ENCODE peak calls at places on chromosomes 3 and 15, in seven cellular contexts. O, G, M, I, U, Y and N are unnamed samples.

GRCh38 chr15:95247068-95247984 is 1016.0 kb downstream of the MCTP2 start:
- DNase-seq in I (peak; percentile 97), O (no peak), M (peak; percentile 98), G (no peak), U (peak; percentile 86), Y (peak; percentile 98), N (peak; percentile 95)

GRCh38 chr3:169147246-169148008 is 516.1 kb downstream of the MECOM start:
- DNase-seq in U (no peak), O (no peak), M (peak; percentile 75), I (peak; percentile 74), Y (peak; percentile 61), G (no peak), N (peak; percentile 86)

GRCh38 chr3:170055209-170055608 is 17.4 kb downstream of the GPR160 start:
- DNase-seq in I (peak; percentile 44), U (no peak), G (no peak), O (peak; percentile 81), M (peak; percentile 46), Y (peak; percentile 51), N (no peak)

GRCh38 chr15:23690450-23690852 is 3.3 kb upstream of the NDN start:
- DNase-seq in U (peak; percentile 49), M (peak; percentile 2), G (no peak), I (peak; percentile 9), Y (peak; percentile 61), O (no peak), N (peak; percentile 93)

GRCh38 chr3:182608876-182609275 is 184.4 kb upstream of the ATP11B start:
- DNase-seq in M (no peak), U (no peak), O (no peak), G (no peak), Y (no peak), I (no peak), N (no peak)

GRCh38 chr3:15064299-15064834 is 748 bp downstream of the MRPS25 start:
- DNase-seq in M (no peak), U (no peak), G (no peak), I (peak; percentile 45), Y (peak; percentile 25), O (no peak), N (peak; percentile 32)

GRCh38 chr15:77944002-77944867 is 133.3 kb downstream of the TBC1D2B start:
- DNase-seq in O (peak; percentile 36), I (peak; percentile 73), U (peak; percentile 16), G (peak; percentile 78), Y (peak; percentile 56), M (peak; percentile 72), N (peak; percentile 77)

GRCh38 chr3:107429330-107430181 is 52.3 kb downstream of the CCDC54 start:
- DNase-seq in Y (peak; percentile 87), O (no peak), G (peak; percentile 18), M (peak; percentile 75), U (peak; percentile 70), I (peak; percentile 91), N (peak; percentile 93)

GRCh38 chr15:89442671-89443307 is 53.6 kb downstream of the RHCG start:
- DNase-seq in Y (peak; percentile 8), O (no peak), I (peak; percentile 57), G (no peak), U (no peak), M (no peak), N (peak; percentile 31)

GRCh38 chr15:89385596-89386242 is 51.1 kb upstream of the POLG start:
- DNase-seq in I (no peak), O (no peak), U (no peak), M (peak; percentile 83), G (no peak), Y (no peak), N (no peak)

GRCh38 chr3:5218815-5219214 is 31.3 kb downstream of the EDEM1 start:
- DNase-seq in I (no peak), Y (no peak), M (no peak), U (no peak), G (no peak), O (no peak), N (peak; percentile 10)

GRCh38 chr3:33687406-33688010 is 30.5 kb downstream of the CLASP2 start:
- DNase-seq in U (no peak), I (peak; percentile 69), O (no peak), M (peak; percentile 63), G (no peak), Y (peak; percentile 55), N (peak; percentile 53)

GRCh38 chr3:42052132-42052866 is 38.9 kb upstream of the TRAK1 start:
- DNase-seq in Y (peak; percentile 88), M (peak; percentile 88), O (no peak), G (no peak), U (no peak), I (peak; percentile 91), N (peak; percentile 97)

GRCh38 chr3:186807231-186807630 is 949 bp upstream of the RFC4 start:
- DNase-seq in O (no peak), I (no peak), U (no peak), Y (no peak), M (no peak), G (no peak), N (no peak)

GRCh38 chr15:76338555-76339301 is 2.2 kb downstream of the ISL2 start:
- DNase-seq in Y (no peak), U (no peak), G (no peak), I (no peak), M (no peak), O (no peak), N (no peak)

GRCh38 chr3:182138388-182138787 is 426.7 kb downstream of the SOX2 start:
- DNase-seq in G (no peak), U (no peak), M (no peak), O (no peak), I (no peak), Y (no peak), N (no peak)

GRCh38 chr3:87147562-87147961 is 79.5 kb upstream of the CHMP2B start:
- DNase-seq in I (no peak), U (no peak), G (no peak), Y (no peak), M (no peak), O (no peak), N (no peak)

GRCh38 chr3:197586181-197586580 is 30.4 kb upstream of the BDH1 start:
- DNase-seq in U (no peak), G (no peak), O (no peak), M (no peak), Y (no peak), I (no peak), N (no peak)

GRCh38 chr15:81922143-81922542 is 123.7 kb downstream of the MEX3B start:
- DNase-seq in G (no peak), U (no peak), I (no peak), M (no peak), Y (no peak), O (no peak), N (no peak)

GRCh38 chr3:170033489-170033888 is 4.3 kb upstream of the GPR160 start:
- DNase-seq in O (no peak), G (no peak), U (no peak), I (no peak), Y (no peak), M (no peak), N (no peak)

DNA sequence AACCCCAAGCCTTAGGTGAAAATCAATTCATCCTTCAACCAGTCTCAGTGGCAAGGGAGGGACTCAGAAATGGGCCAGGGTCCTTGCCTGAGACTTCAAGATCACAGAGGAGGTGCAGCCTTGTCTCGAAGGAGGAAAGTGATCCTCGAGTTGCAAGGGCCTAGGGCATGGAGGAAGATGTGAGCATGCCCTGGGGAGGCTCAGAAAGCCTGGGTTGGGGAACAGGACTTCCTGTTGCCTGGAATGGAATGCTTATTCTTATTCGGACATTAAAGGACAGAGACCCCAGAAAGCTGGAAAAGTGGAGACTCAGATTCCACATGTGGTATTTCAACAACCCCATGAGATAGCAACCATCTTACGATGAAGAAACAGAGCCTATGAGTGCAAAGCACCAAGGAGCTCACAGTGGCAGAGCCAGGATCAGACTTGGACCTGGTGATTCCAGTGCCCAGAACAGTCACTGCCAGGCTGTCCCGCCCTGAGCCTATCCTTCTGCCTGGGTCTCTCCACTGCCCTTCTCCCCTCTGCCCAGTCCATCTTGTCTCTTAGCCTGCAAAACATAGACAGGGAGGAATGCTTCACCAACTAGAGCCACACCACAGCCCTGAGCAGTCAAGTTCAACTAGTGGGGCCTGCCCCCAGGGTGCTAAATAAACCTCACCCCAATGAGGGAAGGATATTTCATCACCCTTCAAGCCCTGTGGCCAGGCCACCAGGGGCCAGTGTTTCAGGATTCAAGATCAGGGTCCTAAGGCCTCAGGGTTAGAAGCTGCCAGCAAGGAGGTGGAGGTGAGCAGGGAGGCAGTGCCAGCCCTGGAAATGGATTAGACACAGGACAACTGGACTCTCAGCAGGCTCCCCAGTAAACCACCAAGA is 21.9 kb downstream of the DAPK2 start:
- DNase-seq in Y (no peak), O (no peak), I (peak; percentile 18), M (no peak), G (no peak), U (no peak), N (no peak)
- TF ChIP-seq CTCF in Y (no peak), O (no peak), I (no peak), M (no peak), G (no peak), U (no peak), N (no peak)

DNA sequence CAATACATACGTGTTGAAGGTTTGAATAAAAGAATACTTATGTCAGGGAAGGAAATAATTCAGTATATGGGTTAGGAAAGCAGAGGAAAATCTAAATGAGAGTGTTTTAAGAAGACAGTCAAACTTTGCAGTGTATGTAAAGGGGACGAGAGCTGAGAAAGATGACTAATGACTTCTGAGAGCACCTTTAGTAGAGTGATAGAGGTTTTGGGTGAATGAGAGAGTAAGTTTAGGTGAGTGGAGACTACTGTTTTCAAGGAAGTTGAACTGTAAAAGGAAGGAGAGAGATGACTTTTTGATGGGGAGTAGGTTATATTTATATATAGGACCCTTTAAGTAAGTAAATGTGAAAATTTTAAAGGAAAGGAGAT is 9.4 kb downstream of the TBC1D23 start:
- DNase-seq in U (no peak), Y (no peak), I (no peak), M (no peak), G (no peak), O (no peak), N (no peak)
- H3K4me3 ChIP-seq in U (no peak overlapping the region), Y (peak overlapping the region; percentile 8), I (no peak overlapping the region), M (peak overlapping the region; percentile 37), G (no peak overlapping the region), O (no peak overlapping the region), N (no peak overlapping the region)

DNA sequence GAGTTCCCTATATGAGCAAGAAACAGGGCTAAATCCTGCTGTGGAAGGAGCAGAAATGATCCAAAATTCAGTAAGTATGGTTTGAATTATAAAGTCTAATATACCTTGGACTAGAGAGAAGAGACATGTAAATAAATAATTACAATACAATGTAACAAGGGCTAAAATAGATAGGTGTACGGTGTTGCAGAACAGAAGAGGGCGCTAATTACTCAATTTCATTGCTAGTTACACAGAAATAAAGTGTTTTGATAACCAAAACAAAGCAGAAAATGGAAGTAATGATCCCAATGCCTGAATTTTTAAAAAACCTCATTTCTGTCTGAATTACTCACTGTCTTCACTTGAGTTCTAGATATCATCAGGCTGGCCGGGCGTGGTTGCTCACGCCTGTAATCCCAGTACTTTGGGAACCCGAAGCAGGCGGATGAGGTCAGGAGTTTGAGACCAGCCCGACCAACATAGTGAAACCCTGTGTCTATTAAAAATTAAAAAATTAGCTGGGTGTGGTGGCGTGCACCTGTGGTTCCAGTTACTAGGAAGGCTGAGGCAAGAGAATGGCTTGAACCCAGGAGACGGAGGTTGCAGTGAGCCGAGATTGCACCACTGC is 8.3 kb upstream of the PLCH1 start:
- DNase-seq in I (peak; percentile 56), G (no peak), M (no peak), U (no peak), Y (peak; percentile 39), O (no peak), N (peak; percentile 55)
- TF ChIP-seq CTCF in I (peak; percentile 39), G (no peak), M (peak; percentile 34), U (peak; percentile 45), Y (peak; percentile 52), O (peak; percentile 48), N (peak; percentile 46)

DNA sequence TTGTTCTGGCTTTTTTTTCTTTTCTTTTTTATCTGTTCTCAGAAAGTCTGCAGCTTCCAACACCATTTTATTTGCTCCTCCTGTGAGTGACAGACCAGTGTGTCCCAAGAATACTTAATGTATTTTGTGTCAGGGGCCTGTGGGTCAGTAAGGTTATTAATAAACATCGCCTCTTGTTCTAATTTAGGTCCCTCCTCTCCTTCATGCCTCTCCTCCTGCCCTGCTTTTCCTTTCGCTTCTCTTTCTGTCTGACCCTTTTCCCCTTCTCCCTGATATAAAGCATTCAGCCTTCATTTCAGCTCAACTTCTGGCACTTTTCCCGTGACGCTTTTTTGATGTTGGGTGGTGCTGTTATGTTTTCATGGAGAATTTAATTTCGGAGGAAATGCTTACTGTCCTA is 29.7 kb upstream of the NR2F2 start:
- DNase-seq in G (no peak), O (no peak), Y (no peak), I (no peak), M (no peak), U (no peak), N (no peak)
- H3K4me3 ChIP-seq in G (no peak overlapping the region), O (no peak overlapping the region), Y (no peak overlapping the region), I (no peak overlapping the region), M (no peak overlapping the region), U (no peak overlapping the region), N (no peak overlapping the region)